ENCODE peak calls at places on chromosomes 11 and 22, in seven cellular contexts. One of them, this sample, is unnamed.

GRCh38 chr22:24751518-24751917 is 23.0 kb downstream of the PIWIL3 start:
- DNase-seq in HepG2: no peak
- DNase-seq in SK-N-SH: no peak
- DNase-seq in GM12878: no peak
- DNase-seq in K562: no peak
- DNase-seq in GM12892: no peak
- DNase-seq in H1: no peak
- DNase-seq in this sample: no peak

GRCh38 chr11:11510939-11511338 is 110.9 kb downstream of the GALNT18 start:
- DNase-seq in SK-N-SH: no peak
- DNase-seq in H1: no peak
- DNase-seq in GM12892: no peak
- DNase-seq in GM12878: no peak
- DNase-seq in HepG2: no peak
- DNase-seq in K562: no peak
- DNase-seq in this sample: no peak

GRCh38 chr11:112216591-112217105 is 9.6 kb upstream of the PTS start:
- DNase-seq in K562: no peak
- DNase-seq in GM12892: no peak
- DNase-seq in SK-N-SH: no peak
- DNase-seq in H1: no peak
- DNase-seq in GM12878: no peak
- DNase-seq in HepG2: no peak
- DNase-seq in this sample: no peak

GRCh38 chr11:111429066-111429506 is 50.0 kb upstream of the POU2AF1 start:
- DNase-seq in GM12892: no peak
- DNase-seq in SK-N-SH: peak; percentile 42
- DNase-seq in GM12878: no peak
- DNase-seq in H1: no peak
- DNase-seq in K562: peak; percentile 68
- DNase-seq in HepG2: peak; percentile 64
- DNase-seq in this sample: no peak

GRCh38 chr22:29782061-29782845 is 15.1 kb downstream of the UQCR10 start:
- DNase-seq in SK-N-SH: no peak
- DNase-seq in GM12878: no peak
- DNase-seq in K562: no peak
- DNase-seq in GM12892: no peak
- DNase-seq in HepG2: peak; percentile 50
- DNase-seq in H1: no peak
- DNase-seq in this sample: no peak

GRCh38 chr22:33116846-33117547 is 58.8 kb upstream of the SYN3 start:
- DNase-seq in SK-N-SH: no peak
- DNase-seq in HepG2: no peak
- DNase-seq in GM12892: no peak
- DNase-seq in GM12878: no peak
- DNase-seq in H1: no peak
- DNase-seq in K562: no peak
- DNase-seq in this sample: no peak

GRCh38 chr11:574632-575323 is 1.5 kb upstream of the PHRF1 start:
- DNase-seq in K562: peak; percentile 37
- DNase-seq in SK-N-SH: no peak
- DNase-seq in H1: no peak
- DNase-seq in HepG2: no peak
- DNase-seq in GM12878: no peak
- DNase-seq in GM12892: no peak
- DNase-seq in this sample: no peak

GRCh38 chr11:69931994-69932910 is 113.0 kb upstream of the FGF3 start:
- DNase-seq in K562: no peak
- DNase-seq in GM12878: no peak
- DNase-seq in HepG2: no peak
- DNase-seq in GM12892: no peak
- DNase-seq in H1: no peak
- DNase-seq in SK-N-SH: no peak
- DNase-seq in this sample: no peak

GRCh38 chr22:46678003-46678657 is 57.9 kb downstream of the GRAMD4 start:
- DNase-seq in K562: no peak
- DNase-seq in H1: no peak
- DNase-seq in GM12892: no peak
- DNase-seq in SK-N-SH: no peak
- DNase-seq in HepG2: no peak
- DNase-seq in GM12878: no peak
- DNase-seq in this sample: no peak

GRCh38 chr22:29116397-29117123 is 43.7 kb downstream of the KREMEN1 start:
- DNase-seq in GM12878: no peak
- DNase-seq in H1: no peak
- DNase-seq in K562: no peak
- DNase-seq in HepG2: no peak
- DNase-seq in SK-N-SH: no peak
- DNase-seq in GM12892: no peak
- DNase-seq in this sample: no peak

GRCh38 chr11:69434341-69434960 is 47.0 kb upstream of the LINC01488 start:
- DNase-seq in H1: no peak
- DNase-seq in GM12878: no peak
- DNase-seq in SK-N-SH: no peak
- DNase-seq in HepG2: no peak
- DNase-seq in GM12892: no peak
- DNase-seq in K562: no peak
- DNase-seq in this sample: no peak

GRCh38 chr11:114185436-114185835 is 110.8 kb upstream of the NNMT start:
- DNase-seq in SK-N-SH: no peak
- DNase-seq in K562: no peak
- DNase-seq in HepG2: no peak
- DNase-seq in GM12892: no peak
- DNase-seq in H1: no peak
- DNase-seq in GM12878: no peak
- DNase-seq in this sample: no peak

GRCh38 chr11:91404344-91404743 is 820.3 kb upstream of the FAT3 start:
- DNase-seq in GM12878: no peak
- DNase-seq in K562: no peak
- DNase-seq in HepG2: no peak
- DNase-seq in SK-N-SH: no peak
- DNase-seq in GM12892: no peak
- DNase-seq in H1: no peak
- DNase-seq in this sample: no peak

GRCh38 chr22:46033256-46034200 is 56.6 kb upstream of the WNT7B start:
- DNase-seq in GM12878: no peak
- DNase-seq in H1: no peak
- DNase-seq in HepG2: no peak
- DNase-seq in SK-N-SH: no peak
- DNase-seq in GM12892: no peak
- DNase-seq in K562: no peak
- DNase-seq in this sample: no peak

GRCh38 chr11:8021920-8022319 is 34.8 kb downstream of the EIF3F start:
- DNase-seq in SK-N-SH: no peak
- DNase-seq in HepG2: no peak
- DNase-seq in K562: no peak
- DNase-seq in H1: no peak
- DNase-seq in GM12878: no peak
- DNase-seq in GM12892: no peak
- DNase-seq in this sample: no peak

GRCh38 chr22:42562282-42562681 is 8.5 kb downstream of the SERHL2 start:
- DNase-seq in SK-N-SH: no peak
- DNase-seq in K562: no peak
- DNase-seq in GM12892: no peak
- DNase-seq in H1: no peak
- DNase-seq in HepG2: peak; percentile 41
- DNase-seq in GM12878: no peak
- DNase-seq in this sample: peak; percentile 59
- TF ChIP-seq TAF1 in SK-N-SH: no peak
- TF ChIP-seq TAF1 in K562: no peak
- TF ChIP-seq TAF1 in GM12892: no peak
- TF ChIP-seq TAF1 in H1: no peak
- TF ChIP-seq TAF1 in HepG2: no peak
- TF ChIP-seq TAF1 in GM12878: no peak
- TF ChIP-seq TAF1 in this sample: no peak

GRCh38 chr11:44325698-44326097 is 15.8 kb upstream of the ALX4 start:
- DNase-seq in HepG2: no peak
- DNase-seq in H1: no peak
- DNase-seq in GM12878: no peak
- DNase-seq in K562: no peak
- DNase-seq in GM12892: no peak
- DNase-seq in SK-N-SH: no peak
- DNase-seq in this sample: no peak

GRCh38 chr11:44322243-44322642 is 12.3 kb upstream of the ALX4 start:
- DNase-seq in GM12892: no peak
- DNase-seq in SK-N-SH: no peak
- DNase-seq in K562: no peak
- DNase-seq in GM12878: no peak
- DNase-seq in H1: no peak
- DNase-seq in HepG2: no peak
- DNase-seq in this sample: no peak

GRCh38 chr11:44326615-44327475 is 16.9 kb upstream of the ALX4 start:
- DNase-seq in H1: no peak
- DNase-seq in GM12892: no peak
- DNase-seq in GM12878: no peak
- DNase-seq in K562: peak; percentile 65
- DNase-seq in SK-N-SH: no peak
- DNase-seq in HepG2: no peak
- DNase-seq in this sample: no peak

GRCh38 chr11:44324222-44324621 is 14.3 kb upstream of the ALX4 start:
- DNase-seq in H1: no peak
- DNase-seq in K562: no peak
- DNase-seq in GM12892: no peak
- DNase-seq in HepG2: no peak
- DNase-seq in SK-N-SH: no peak
- DNase-seq in GM12878: no peak
- DNase-seq in this sample: no peak

DNA sequence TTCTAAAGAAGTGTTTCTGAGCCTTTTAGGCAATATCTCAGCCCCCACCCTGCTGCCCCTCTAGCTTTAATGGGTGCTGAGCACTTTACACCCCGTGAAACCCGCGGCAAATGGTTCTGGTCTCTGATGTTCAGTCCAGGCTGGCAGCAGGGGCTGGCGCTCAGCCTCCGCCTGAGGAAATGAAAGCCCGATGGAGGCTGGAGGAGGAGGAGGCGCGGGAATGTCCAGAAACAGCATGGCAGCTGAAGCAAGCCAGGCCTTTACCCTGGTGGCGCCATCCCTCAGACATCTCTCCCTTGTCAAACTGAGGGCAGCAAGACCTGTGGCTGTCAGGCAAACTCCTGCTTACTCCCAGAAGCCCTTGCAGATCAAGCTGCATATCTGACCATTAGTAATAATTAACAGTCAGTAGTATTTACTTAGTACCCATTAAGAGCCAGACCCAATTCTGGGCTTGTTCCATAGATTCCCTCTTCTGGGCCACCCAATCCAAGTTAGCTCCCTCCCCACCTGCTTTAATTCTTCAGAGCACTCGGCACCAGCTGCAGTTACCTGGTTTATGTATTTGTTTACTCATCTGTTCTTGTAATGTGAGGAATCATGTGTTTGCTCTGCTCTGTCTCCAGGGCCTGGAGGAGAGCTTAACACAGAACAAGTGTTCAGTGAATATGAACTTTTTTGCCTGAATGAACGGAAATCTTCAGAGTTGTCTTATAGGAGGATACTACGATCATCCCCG is 15.0 kb upstream of the ALX4 start:
- DNase-seq in GM12892: no peak
- DNase-seq in H1: no peak
- DNase-seq in K562: no peak
- DNase-seq in GM12878: no peak
- DNase-seq in SK-N-SH: peak; percentile 55
- DNase-seq in HepG2: no peak
- DNase-seq in this sample: no peak
- TF ChIP-seq TAF1 in GM12892: no peak
- TF ChIP-seq TAF1 in H1: no peak
- TF ChIP-seq TAF1 in K562: no peak
- TF ChIP-seq TAF1 in GM12878: no peak
- TF ChIP-seq TAF1 in SK-N-SH: no peak
- TF ChIP-seq TAF1 in HepG2: no peak
- TF ChIP-seq TAF1 in this sample: no peak

GRCh38 chr11:32033491-32033890 is 57.4 kb upstream of the RCN1 start:
- DNase-seq in GM12892: no peak
- DNase-seq in H1: no peak
- DNase-seq in SK-N-SH: no peak
- DNase-seq in GM12878: no peak
- DNase-seq in HepG2: no peak
- DNase-seq in K562: no peak
- DNase-seq in this sample: no peak

GRCh38 chr11:32032478-32032877 is 58.4 kb upstream of the RCN1 start:
- DNase-seq in H1: no peak
- DNase-seq in K562: no peak
- DNase-seq in GM12892: no peak
- DNase-seq in HepG2: no peak
- DNase-seq in SK-N-SH: no peak
- DNase-seq in GM12878: peak; percentile 41
- DNase-seq in this sample: no peak

GRCh38 chr11:32034680-32035079 is 56.2 kb upstream of the RCN1 start:
- DNase-seq in GM12878: no peak
- DNase-seq in HepG2: no peak
- DNase-seq in H1: no peak
- DNase-seq in SK-N-SH: no peak
- DNase-seq in K562: no peak
- DNase-seq in GM12892: no peak
- DNase-seq in this sample: no peak

GRCh38 chr11:32033067-32033466 is 57.8 kb upstream of the RCN1 start:
- DNase-seq in HepG2: no peak
- DNase-seq in GM12878: no peak
- DNase-seq in SK-N-SH: no peak
- DNase-seq in GM12892: no peak
- DNase-seq in K562: no peak
- DNase-seq in H1: no peak
- DNase-seq in this sample: no peak

DNA sequence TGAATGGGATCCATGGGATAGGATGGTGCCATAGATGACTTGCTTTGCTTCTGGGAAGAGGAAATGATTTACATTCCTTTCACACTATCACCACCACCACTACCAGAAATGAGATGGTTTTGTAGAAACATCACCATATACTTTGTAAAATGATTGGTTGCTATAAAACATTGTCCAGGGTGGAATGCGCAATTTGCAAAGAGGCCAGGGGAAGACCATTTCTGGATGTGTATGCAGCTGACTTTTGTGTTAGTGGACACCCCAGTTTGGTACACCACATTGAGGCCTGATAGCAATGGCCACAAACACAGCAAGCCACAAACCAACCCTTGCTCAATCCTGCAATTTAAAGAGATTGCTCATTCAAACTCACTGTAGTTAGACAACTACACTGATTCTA is 56.7 kb upstream of the RCN1 start:
- DNase-seq in GM12878: no peak
- DNase-seq in SK-N-SH: no peak
- DNase-seq in K562: no peak
- DNase-seq in GM12892: no peak
- DNase-seq in HepG2: no peak
- DNase-seq in H1: no peak
- DNase-seq in this sample: no peak
- TF ChIP-seq TAF1 in GM12878: no peak
- TF ChIP-seq TAF1 in SK-N-SH: no peak
- TF ChIP-seq TAF1 in K562: no peak
- TF ChIP-seq TAF1 in GM12892: no peak
- TF ChIP-seq TAF1 in HepG2: no peak
- TF ChIP-seq TAF1 in H1: no peak
- TF ChIP-seq TAF1 in this sample: no peak

DNA sequence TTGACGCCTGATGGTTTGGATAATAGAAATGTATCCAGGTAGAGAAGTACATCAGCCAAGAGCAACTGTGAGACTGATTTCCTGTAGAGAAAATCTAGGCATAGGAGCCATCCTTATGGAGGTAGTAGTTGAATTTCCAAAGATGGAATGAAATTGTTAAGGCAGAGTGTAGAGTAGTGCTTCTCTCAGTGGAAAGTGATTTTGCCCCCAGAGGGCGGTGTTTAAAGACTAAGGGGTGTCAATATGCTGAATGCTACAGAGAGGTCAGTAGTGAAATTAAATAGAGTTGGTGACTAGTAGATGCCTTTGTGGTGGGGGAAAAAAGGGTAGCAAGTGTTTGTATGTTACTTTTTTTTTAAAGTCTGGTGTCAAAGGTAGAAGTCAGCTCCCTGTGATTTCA is 54.5 kb downstream of the TRIM44 start:
- DNase-seq in SK-N-SH: no peak
- DNase-seq in GM12892: no peak
- DNase-seq in H1: no peak
- DNase-seq in K562: no peak
- DNase-seq in GM12878: no peak
- DNase-seq in HepG2: no peak
- DNase-seq in this sample: no peak
- TF ChIP-seq TAF1 in SK-N-SH: no peak
- TF ChIP-seq TAF1 in GM12892: no peak
- TF ChIP-seq TAF1 in H1: no peak
- TF ChIP-seq TAF1 in K562: no peak
- TF ChIP-seq TAF1 in GM12878: no peak
- TF ChIP-seq TAF1 in HepG2: no peak
- TF ChIP-seq TAF1 in this sample: no peak

This sample was measured in GM12891.